ENCODE peak calls at places on chromosomes 12 and 14, in four cellular contexts. H is AG04449, R is activated B cell treated with CpG ODN at 0.5 μM for 24 hours, E is GM06990. I is an unnamed sample.

GRCh38 chr14:101733211-101733610 is 28.3 kb upstream of the PPP2R5C start:
- DNase-seq in H (no peak), R (no peak), E (no peak), I (no peak)

GRCh38 chr12:46509135-46509534 is 136.6 kb upstream of the SLC38A2 start:
- DNase-seq in H (no peak), R (no peak), E (no peak), I (no peak)

GRCh38 chr14:50047274-50047676 is 69.1 kb downstream of the VCPKMT start:
- DNase-seq in H (no peak), R (no peak), E (no peak), I (no peak)

GRCh38 chr14:104770851-104771272 is 17.9 kb downstream of the SIVA1 start:
- DNase-seq in H (no peak), R (no peak), E (no peak), I (no peak)

GRCh38 chr12:25934461-25934860 is 24.0 kb upstream of the RASSF8 start:
- DNase-seq in H (no peak), R (no peak), E (no peak), I (no peak)

GRCh38 chr12:130685250-130685649 is 30.8 kb downstream of the RIMBP2 start:
- DNase-seq in H (no peak), R (no peak), E (no peak), I (no peak)

GRCh38 chr12:117134059-117134458 is 34.8 kb upstream of the TESC start:
- DNase-seq in H (no peak), R (no peak), E (no peak), I (no peak)

GRCh38 chr12:24948452-24948815 is 467 bp downstream of the BCAT1 start:
- DNase-seq in H (no peak), R (peak; percentile 24), E (peak; percentile 56), I (peak; percentile 18)

GRCh38 chr12:52151859-52152783 is 39.7 kb downstream of the KRT80 start:
- DNase-seq in H (no peak), R (peak; percentile 54), E (peak; percentile 38), I (peak; percentile 76)

GRCh38 chr12:19783547-19784444 is 344.5 kb downstream of the AEBP2 start:
- DNase-seq in H (no peak), R (no peak), E (no peak), I (no peak)

GRCh38 chr12:31118831-31119530 is 45.3 kb downstream of the DDX11 start:
- DNase-seq in H (no peak), R (peak; percentile 29), E (no peak), I (peak; percentile 71)

GRCh38 chr12:118052324-118053070 is 8.5 kb downstream of the WSB2 start:
- DNase-seq in H (peak; percentile 83), R (no peak), E (no peak), I (peak; percentile 64)

GRCh38 chr12:3272958-3273357 is 195.8 kb downstream of the TSPAN9 start:
- DNase-seq in H (no peak), R (no peak), E (no peak), I (no peak)

GRCh38 chr14:105470812-105471771 is 3.5 kb upstream of the CRIP2 start:
- DNase-seq in H (no peak), R (no peak), E (no peak), I (no peak)

GRCh38 chr12:44525806-44526654 is 350.1 kb downstream of the NELL2 start:
- DNase-seq in H (no peak), R (no peak), E (no peak), I (no peak)

GRCh38 chr12:68113644-68114043 is 45.9 kb downstream of the IFNG start:
- DNase-seq in H (no peak), R (no peak), E (no peak), I (no peak)

GRCh38 chr12:124001343-124001742 is 28.3 kb downstream of the ZNF664 start:
- DNase-seq in H (no peak), R (no peak), E (no peak), I (no peak)

GRCh38 chr14:54652188-54652889 is 85.4 kb downstream of the SAMD4A start:
- DNase-seq in H (peak; percentile 99), R (no peak), E (no peak), I (peak; percentile 71)

GRCh38 chr12:32947203-32947795 is 50.7 kb upstream of the PKP2 start:
- DNase-seq in H (no peak), R (no peak), E (no peak), I (no peak)

GRCh38 chr12:32052300-32052691 is 54.4 kb upstream of the BICD1 start:
- DNase-seq in H (no peak), R (no peak), E (no peak), I (no peak)

GRCh38 chr12:94271351-94271750 is 123.0 kb downstream of the PLXNC1 start:
- DNase-seq in H (no peak), R (no peak), E (peak; percentile 24), I (no peak)

GRCh38 chr14:105377555-105378182 is 20.7 kb upstream of the TEX22 start:
- DNase-seq in H (no peak), R (no peak), E (no peak), I (no peak)

GRCh38 chr14:31059152-31059924 is 33.2 kb upstream of the STRN3 start:
- DNase-seq in H (peak; percentile 44), R (no peak), E (no peak), I (peak; percentile 42)

GRCh38 chr12:66678640-66679268 is at the start of gene GRIP1:
- DNase-seq in H (no peak), R (no peak), E (no peak), I (no peak)

GRCh38 chr12:6700646-6701051 is at the start of gene PIANP:
- DNase-seq in H (no peak), R (peak; percentile 52), E (no peak), I (no peak)

DNA sequence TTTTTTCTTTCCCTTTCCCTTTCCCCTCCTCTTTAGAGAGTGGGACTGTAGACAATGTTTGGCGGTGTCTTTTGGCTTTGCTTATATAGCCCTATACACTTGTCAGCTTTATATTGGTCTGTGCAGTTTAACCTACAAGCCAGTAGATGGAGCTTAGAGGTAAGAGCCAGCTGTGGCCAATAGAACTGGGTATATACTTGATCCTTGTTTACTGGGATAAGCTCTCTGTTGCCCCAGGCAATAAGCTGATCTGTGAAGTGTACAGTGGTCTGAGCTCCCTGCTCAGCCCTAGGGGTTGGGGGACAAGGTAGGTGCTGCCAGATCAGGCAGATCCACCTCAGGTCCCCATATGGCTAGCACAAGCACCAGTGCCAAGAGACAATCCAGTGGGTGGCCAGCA is 434.1 kb downstream of the NOVA1 start:
- DNase-seq in H (no peak), R (no peak), E (no peak), I (no peak)
- TF ChIP-seq CTCF in H (no peak), R (no peak), E (no peak), I (no peak)

DNA sequence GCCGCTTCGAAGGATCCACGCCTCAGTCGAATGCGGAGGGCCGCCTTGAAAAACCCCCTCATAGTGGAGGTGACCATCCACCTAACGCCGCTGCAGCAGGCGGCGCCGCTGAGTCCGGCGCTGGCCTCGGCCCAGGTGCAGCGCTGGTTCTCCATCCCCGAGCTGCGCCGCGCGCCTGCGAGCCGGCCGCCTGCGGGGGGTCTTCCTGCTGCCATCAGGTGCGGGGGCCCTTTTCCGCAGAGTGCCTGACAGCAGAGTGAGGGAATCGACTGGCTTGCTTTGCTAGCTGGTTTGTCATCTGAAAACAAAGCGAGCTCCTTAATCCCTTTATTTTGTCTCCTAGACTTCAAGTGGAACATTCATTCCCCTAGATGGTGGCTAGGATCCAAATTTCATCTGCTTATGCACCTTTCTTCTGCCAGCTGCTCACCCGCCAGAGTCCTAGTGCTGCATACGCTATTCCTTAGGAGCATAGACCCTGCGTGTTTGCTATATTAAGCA is 10.4 kb upstream of the DNAL1 start:
- DNase-seq in H (no peak), R (peak; percentile 27), E (peak; percentile 18), I (no peak)
- TF ChIP-seq CTCF in H (peak; percentile 39), R (no peak), E (peak; percentile 33), I (peak; percentile 33)

GRCh38 chr12:108690799-108691153 is 40.5 kb downstream of the CORO1C start:
- DNase-seq in H (no peak), R (no peak), E (peak; percentile 25), I (no peak)

GRCh38 chr12:108691154-108691994 is 39.9 kb downstream of the CORO1C start:
- DNase-seq in H (peak; percentile 98), R (peak; percentile 28), E (peak; percentile 75), I (peak; percentile 90)

GRCh38 chr12:108691995-108692808 is 39.1 kb downstream of the CORO1C start:
- DNase-seq in H (no peak), R (no peak), E (peak; percentile 60), I (no peak)

GRCh38 chr12:108690191-108690518 is 41.2 kb downstream of the CORO1C start:
- DNase-seq in H (no peak), R (no peak), E (no peak), I (no peak)

GRCh38 chr12:108689314-108690190 is 41.8 kb downstream of the CORO1C start:
- DNase-seq in H (no peak), R (no peak), E (peak; percentile 37), I (no peak)
- TF ChIP-seq CTCF in H (no peak), R (no peak), E (no peak), I (no peak)

GRCh38 chr14:100328495-100329163 is 5.5 kb downstream of the SLC25A47 start:
- DNase-seq in H (no peak), R (no peak), E (no peak), I (no peak)
- TF ChIP-seq CTCF in H (no peak), R (no peak), E (no peak), I (no peak)

GRCh38 chr14:22131749-22132476 is 457.1 kb downstream of the DAD1 start:
- DNase-seq in H (no peak), R (no peak), E (no peak), I (no peak)
- TF ChIP-seq CTCF in H (peak; percentile 45), R (no peak), E (peak; percentile 49), I (no peak)

GRCh38 chr12:14443531-14443930 is 78.0 kb downstream of the ATF7IP start:
- DNase-seq in H (no peak), R (no peak), E (no peak), I (no peak)

GRCh38 chr12:14442221-14442881 is 76.9 kb downstream of the ATF7IP start:
- DNase-seq in H (no peak), R (no peak), E (no peak), I (no peak)
- TF ChIP-seq CTCF in H (no peak), R (no peak), E (no peak), I (no peak)

GRCh38 chr12:59087691-59088090 is 167.4 kb upstream of the LRIG3 start:
- DNase-seq in H (no peak), R (no peak), E (no peak), I (no peak)

GRCh38 chr12:59085680-59086079 is 165.4 kb upstream of the LRIG3 start:
- DNase-seq in H (no peak), R (no peak), E (no peak), I (no peak)

GRCh38 chr12:59087077-59087673 is 166.9 kb upstream of the LRIG3 start:
- DNase-seq in H (no peak), R (no peak), E (no peak), I (no peak)

GRCh38 chr12:59086124-59086523 is 165.8 kb upstream of the LRIG3 start:
- DNase-seq in H (no peak), R (no peak), E (no peak), I (no peak)

DNA sequence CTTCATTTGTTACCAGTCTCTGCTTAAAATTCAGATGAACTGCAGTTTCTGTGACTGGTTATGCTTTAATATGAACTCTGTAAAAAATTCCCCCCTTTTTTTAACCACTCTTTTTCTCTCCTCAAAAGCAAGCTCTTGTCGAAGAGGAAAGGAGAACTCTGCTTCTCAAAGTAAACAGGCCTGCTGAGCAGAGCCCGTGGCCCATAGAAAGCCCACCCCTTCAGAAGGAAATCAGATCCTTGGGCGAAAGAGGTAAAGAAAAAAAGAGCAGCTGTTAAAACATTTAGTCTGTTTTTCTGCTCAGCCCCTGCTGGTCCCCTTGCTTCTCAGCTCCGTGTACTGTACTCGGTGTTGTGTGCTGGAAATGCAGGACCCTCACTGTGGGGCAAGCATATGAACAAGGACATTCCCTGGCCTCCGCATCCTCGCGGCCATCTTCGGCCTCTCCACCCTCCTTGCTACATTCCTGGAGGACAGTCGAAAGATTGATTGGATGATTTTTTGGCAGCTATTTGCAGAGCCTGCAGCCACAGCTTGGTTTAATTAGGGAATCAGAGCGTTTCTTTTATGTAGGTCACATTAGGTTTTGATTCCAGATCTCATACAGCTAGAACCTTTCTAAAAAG is 164.6 kb upstream of the LRIG3 start:
- DNase-seq in H (peak; percentile 34), R (no peak), E (no peak), I (no peak)
- TF ChIP-seq CTCF in H (peak; percentile 3), R (no peak), E (no peak), I (no peak)

I was measured in ovary.